ENCODE peak calls at places on chromosomes 2 and 18, in six cellular contexts. O is astrocyte of the spinal cord; C is activated naive CD4-positive, alpha-beta T cell treated with anti-CD3 and anti-CD28 coated beads, Interleukin-2, amount 50 U/mL, for 16 hours; G is cardiac fibroblast; N is Daoy; F is right cardiac atrium. Z is an unnamed sample.

GRCh38 chr18:3649559-3650426 is 199.8 kb downstream of the TGIF1 start:
- DNase-seq in F (no peak), O (peak), C (no peak), N (peak), G (peak), Z (no peak)

GRCh38 chr2:7722212-7722910 is 805.1 kb downstream of the RNF144A start:
- DNase-seq in C (no peak), G (no peak), F (no peak), N (no peak), O (no peak), Z (no peak)

GRCh38 chr2:194004590-194005206 is 1652.3 kb upstream of the SLC39A10 start:
- DNase-seq in G (peak), F (no peak), O (no peak), N (no peak), C (no peak), Z (no peak)

GRCh38 chr2:40281021-40281940 is 170.6 kb downstream of the SLC8A1 start:
- DNase-seq in G (peak), O (peak), F (peak), C (no peak), N (peak), Z (no peak)

GRCh38 chr18:44356566-44357157 is 324.0 kb upstream of the SETBP1 start:
- DNase-seq in F (no peak), N (no peak), O (no peak), C (no peak), G (no peak), Z (no peak)

GRCh38 chr2:72033636-72034035 is 114.0 kb downstream of the CYP26B1 start:
- DNase-seq in O (no peak), C (no peak), N (no peak), F (peak), G (no peak), Z (no peak)

GRCh38 chr18:58559427-58560186 is 69.3 kb downstream of the ALPK2 start:
- DNase-seq in N (no peak), G (no peak), C (no peak), O (peak), F (no peak), Z (no peak)

GRCh38 chr2:45275806-45276205 is 266.6 kb upstream of the SIX2 start:
- DNase-seq in O (no peak), N (no peak), G (no peak), C (no peak), F (no peak), Z (no peak)

GRCh38 chr2:241598487-241598886 is 38.5 kb downstream of the THAP4 start:
- DNase-seq in C (no peak), F (no peak), N (no peak), O (no peak), G (peak), Z (no peak)

GRCh38 chr2:213678437-213679218 is 394.4 kb downstream of the SPAG16 start:
- DNase-seq in G (no peak), C (no peak), O (no peak), F (no peak), N (no peak), Z (no peak)

GRCh38 chr2:233928594-233929351 is 11.6 kb downstream of the TRPM8 start:
- DNase-seq in O (peak), C (no peak), N (peak), F (no peak), G (peak), Z (peak)

GRCh38 chr2:241798081-241798630 is 10.8 kb upstream of the NEU4 start:
- DNase-seq in F (peak), C (peak), G (no peak), N (no peak), O (no peak), Z (peak)

GRCh38 chr18:28152354-28152753 is 24.6 kb downstream of the CDH2 start:
- DNase-seq in C (no peak), F (no peak), G (no peak), N (no peak), O (no peak), Z (no peak)

GRCh38 chr2:217228732-217229131 is 368.9 kb upstream of the TNP1 start:
- DNase-seq in C (no peak), O (no peak), N (no peak), F (no peak), G (no peak), Z (no peak)

GRCh38 chr18:62281684-62282083 is 43.4 kb upstream of the TNFRSF11A start:
- DNase-seq in C (no peak), N (peak), G (peak), F (no peak), O (peak), Z (no peak)

GRCh38 chr2:73089270-73090030 is 17.9 kb upstream of the SFXN5 start:
- DNase-seq in O (peak), F (peak), N (peak), G (peak), C (no peak), Z (no peak)

GRCh38 chr2:177812713-177813396 is 259.7 kb downstream of the PDE11A start:
- DNase-seq in C (no peak), G (no peak), F (no peak), N (no peak), O (no peak), Z (no peak)

GRCh38 chr18:35045121-35045520 is 3.9 kb downstream of the MAPRE2 start:
- DNase-seq in C (no peak), N (no peak), G (no peak), F (no peak), O (no peak), Z (no peak)

GRCh38 chr2:235390108-235390815 is 103.6 kb upstream of the AGAP1 start:
- DNase-seq in G (no peak), O (peak), C (no peak), F (no peak), N (peak), Z (peak)

GRCh38 chr2:159855153-159856140 is 57.4 kb upstream of the CD302 start:
- DNase-seq in N (no peak), C (no peak), O (peak), F (no peak), G (peak), Z (no peak)

GRCh38 chr2:190344275-190344827 is 962 bp downstream of the INPP1 start:
- DNase-seq in O (no peak), F (no peak), G (peak), C (no peak), N (peak), Z (peak)

GRCh38 chr2:21356076-21356856 is 232.5 kb downstream of the TDRD15 start:
- DNase-seq in O (no peak), F (no peak), G (no peak), N (no peak), C (no peak), Z (no peak)

GRCh38 chr18:58105908-58106673 is 62.1 kb downstream of the NEDD4L start:
- DNase-seq in F (no peak), N (no peak), O (no peak), C (no peak), G (no peak), Z (no peak)

GRCh38 chr18:67513285-67513684 is 3.2 kb downstream of the DSEL start:
- DNase-seq in O (no peak), N (no peak), G (no peak), F (no peak), C (no peak), Z (no peak)

GRCh38 chr2:187986392-187987105 is 305.1 kb upstream of the GULP1 start:
- DNase-seq in G (no peak), N (no peak), C (no peak), F (no peak), O (peak), Z (no peak)

GRCh38 chr18:12376034-12376717 is 851 bp downstream of the AFG3L2 start:
- DNase-seq in F (peak), O (no peak), C (no peak), G (peak), N (no peak), Z (peak)

GRCh38 chr2:45040786-45041185 is 31.5 kb upstream of the SIX2 start:
- DNase-seq in F (no peak), O (no peak), G (no peak), C (no peak), N (no peak), Z (no peak)

GRCh38 chr18:48790869-48791635 is 159.7 kb downstream of the SMAD7 start:
- DNase-seq in C (peak), O (no peak), G (no peak), F (peak), N (no peak), Z (peak)

GRCh38 chr2:128807317-128807716 is 488.6 kb upstream of the HS6ST1 start:
- DNase-seq in C (no peak), O (no peak), G (no peak), N (no peak), F (no peak), Z (no peak)

GRCh38 chr2:186460465-186460864 is 25.6 kb upstream of the ZC3H15 start:
- DNase-seq in C (no peak), F (no peak), G (peak), N (no peak), O (peak), Z (no peak)

Z was measured in left colon.